ENCODE peak calls at places on chromosomes 11 and 22, in eight cellular contexts. One of them, this sample, is unnamed.

GRCh38 chr11:47512701-47513100 is 40.2 kb downstream of the CELF1 start:
- DNase-seq in heart left ventricle: no peak
- DNase-seq in activated CD4-positive, CD25-positive, alpha-beta regulatory T cell treated with anti-CD3 and anti-CD28 coated beads, Interleukin-2, amount 50 U/mL, for 72 hours: no peak
- DNase-seq in activated T-helper 9 cell treated with anti-CD3 and anti-CD28 coated beads, Interleukin-2, amount 50 U/mL, for 16 hours: no peak
- DNase-seq in spleen: no peak
- DNase-seq in NCI-H345: no peak
- DNase-seq in fibroblast of pulmonary artery: no peak
- DNase-seq in stimulated activated CD8-positive, alpha-beta memory T cell treated with anti-CD3 and anti-CD28 coated beads, Interleukin-7, amount 100 ng/mL, for 1 hour: no peak
- DNase-seq in this sample: no peak

GRCh38 chr11:35804446-35805040 is 139.3 kb upstream of the LDLRAD3 start:
- DNase-seq in heart left ventricle: no peak
- DNase-seq in activated CD4-positive, CD25-positive, alpha-beta regulatory T cell treated with anti-CD3 and anti-CD28 coated beads, Interleukin-2, amount 50 U/mL, for 72 hours: no peak
- DNase-seq in activated T-helper 9 cell treated with anti-CD3 and anti-CD28 coated beads, Interleukin-2, amount 50 U/mL, for 16 hours: no peak
- DNase-seq in spleen: no peak
- DNase-seq in NCI-H345: no peak
- DNase-seq in fibroblast of pulmonary artery: no peak
- DNase-seq in stimulated activated CD8-positive, alpha-beta memory T cell treated with anti-CD3 and anti-CD28 coated beads, Interleukin-7, amount 100 ng/mL, for 1 hour: no peak
- DNase-seq in this sample: no peak

GRCh38 chr11:15145635-15146034 is 30.9 kb downstream of the INSC start:
- DNase-seq in heart left ventricle: no peak
- DNase-seq in activated CD4-positive, CD25-positive, alpha-beta regulatory T cell treated with anti-CD3 and anti-CD28 coated beads, Interleukin-2, amount 50 U/mL, for 72 hours: no peak
- DNase-seq in activated T-helper 9 cell treated with anti-CD3 and anti-CD28 coated beads, Interleukin-2, amount 50 U/mL, for 16 hours: no peak
- DNase-seq in spleen: no peak
- DNase-seq in NCI-H345: no peak
- DNase-seq in fibroblast of pulmonary artery: no peak
- DNase-seq in stimulated activated CD8-positive, alpha-beta memory T cell treated with anti-CD3 and anti-CD28 coated beads, Interleukin-7, amount 100 ng/mL, for 1 hour: no peak
- DNase-seq in this sample: no peak

GRCh38 chr22:24465566-24465965 is 29.6 kb upstream of the UPB1 start:
- DNase-seq in heart left ventricle: no peak
- DNase-seq in activated CD4-positive, CD25-positive, alpha-beta regulatory T cell treated with anti-CD3 and anti-CD28 coated beads, Interleukin-2, amount 50 U/mL, for 72 hours: no peak
- DNase-seq in activated T-helper 9 cell treated with anti-CD3 and anti-CD28 coated beads, Interleukin-2, amount 50 U/mL, for 16 hours: no peak
- DNase-seq in spleen: no peak
- DNase-seq in NCI-H345: no peak
- DNase-seq in fibroblast of pulmonary artery: peak
- DNase-seq in stimulated activated CD8-positive, alpha-beta memory T cell treated with anti-CD3 and anti-CD28 coated beads, Interleukin-7, amount 100 ng/mL, for 1 hour: no peak
- DNase-seq in this sample: no peak

GRCh38 chr11:2779499-2779980 is 79.7 kb upstream of the KCNQ1OT1 start:
- DNase-seq in heart left ventricle: peak
- DNase-seq in activated CD4-positive, CD25-positive, alpha-beta regulatory T cell treated with anti-CD3 and anti-CD28 coated beads, Interleukin-2, amount 50 U/mL, for 72 hours: no peak
- DNase-seq in activated T-helper 9 cell treated with anti-CD3 and anti-CD28 coated beads, Interleukin-2, amount 50 U/mL, for 16 hours: no peak
- DNase-seq in spleen: no peak
- DNase-seq in NCI-H345: no peak
- DNase-seq in fibroblast of pulmonary artery: no peak
- DNase-seq in stimulated activated CD8-positive, alpha-beta memory T cell treated with anti-CD3 and anti-CD28 coated beads, Interleukin-7, amount 100 ng/mL, for 1 hour: no peak
- DNase-seq in this sample: peak

GRCh38 chr22:19398206-19398605 is 33.3 kb downstream of the HIRA start:
- DNase-seq in heart left ventricle: no peak
- DNase-seq in activated CD4-positive, CD25-positive, alpha-beta regulatory T cell treated with anti-CD3 and anti-CD28 coated beads, Interleukin-2, amount 50 U/mL, for 72 hours: no peak
- DNase-seq in activated T-helper 9 cell treated with anti-CD3 and anti-CD28 coated beads, Interleukin-2, amount 50 U/mL, for 16 hours: no peak
- DNase-seq in spleen: no peak
- DNase-seq in NCI-H345: no peak
- DNase-seq in fibroblast of pulmonary artery: no peak
- DNase-seq in stimulated activated CD8-positive, alpha-beta memory T cell treated with anti-CD3 and anti-CD28 coated beads, Interleukin-7, amount 100 ng/mL, for 1 hour: no peak
- DNase-seq in this sample: no peak

GRCh38 chr11:131817701-131818188 is 447.3 kb downstream of the NTM start:
- DNase-seq in heart left ventricle: no peak
- DNase-seq in activated CD4-positive, CD25-positive, alpha-beta regulatory T cell treated with anti-CD3 and anti-CD28 coated beads, Interleukin-2, amount 50 U/mL, for 72 hours: no peak
- DNase-seq in activated T-helper 9 cell treated with anti-CD3 and anti-CD28 coated beads, Interleukin-2, amount 50 U/mL, for 16 hours: no peak
- DNase-seq in spleen: no peak
- DNase-seq in NCI-H345: peak
- DNase-seq in fibroblast of pulmonary artery: no peak
- DNase-seq in stimulated activated CD8-positive, alpha-beta memory T cell treated with anti-CD3 and anti-CD28 coated beads, Interleukin-7, amount 100 ng/mL, for 1 hour: no peak
- DNase-seq in this sample: no peak

GRCh38 chr22:27879923-27880322 is 39.1 kb downstream of the PITPNB start:
- DNase-seq in heart left ventricle: no peak
- DNase-seq in activated CD4-positive, CD25-positive, alpha-beta regulatory T cell treated with anti-CD3 and anti-CD28 coated beads, Interleukin-2, amount 50 U/mL, for 72 hours: no peak
- DNase-seq in activated T-helper 9 cell treated with anti-CD3 and anti-CD28 coated beads, Interleukin-2, amount 50 U/mL, for 16 hours: no peak
- DNase-seq in spleen: no peak
- DNase-seq in NCI-H345: no peak
- DNase-seq in fibroblast of pulmonary artery: peak
- DNase-seq in stimulated activated CD8-positive, alpha-beta memory T cell treated with anti-CD3 and anti-CD28 coated beads, Interleukin-7, amount 100 ng/mL, for 1 hour: no peak
- DNase-seq in this sample: no peak

GRCh38 chr11:104036603-104037394 is at the start of gene DDI1:
- DNase-seq in heart left ventricle: no peak
- DNase-seq in activated CD4-positive, CD25-positive, alpha-beta regulatory T cell treated with anti-CD3 and anti-CD28 coated beads, Interleukin-2, amount 50 U/mL, for 72 hours: no peak
- DNase-seq in activated T-helper 9 cell treated with anti-CD3 and anti-CD28 coated beads, Interleukin-2, amount 50 U/mL, for 16 hours: no peak
- DNase-seq in spleen: no peak
- DNase-seq in NCI-H345: no peak
- DNase-seq in fibroblast of pulmonary artery: no peak
- DNase-seq in stimulated activated CD8-positive, alpha-beta memory T cell treated with anti-CD3 and anti-CD28 coated beads, Interleukin-7, amount 100 ng/mL, for 1 hour: no peak
- DNase-seq in this sample: peak

This sample was measured in posterior vena cava.